ENCODE peak calls at places on chromosomes 12 and 14, in ten cellular contexts. One of them, this sample, is unnamed.

GRCh38 chr12:131828671-131829350 is 618 bp downstream of the MMP17 start:
- DNase-seq in smooth muscle cell of the brain vasculature: no peak
- DNase-seq in NCI-H2171 treated with DMSO at 0.1 percent for 48 hours: no peak
- DNase-seq in caudate nucleus: no peak
- DNase-seq in T-cell: no peak
- DNase-seq in activated T-cell treated with anti-CD3 and anti-CD28 coated beads for 1 hour: no peak
- DNase-seq in fibroblast of the conjunctiva: no peak
- DNase-seq in EL: no peak
- DNase-seq in left ventricle myocardium superior: peak; percentile 46
- DNase-seq in central memory CD4-positive, alpha-beta T cell: no peak
- DNase-seq in this sample: no peak

GRCh38 chr14:78927261-78927660 is 757.1 kb downstream of the NRXN3 start:
- DNase-seq in caudate nucleus: no peak
- DNase-seq in central memory CD4-positive, alpha-beta T cell: no peak
- DNase-seq in fibroblast of the conjunctiva: no peak
- DNase-seq in left ventricle myocardium superior: no peak
- DNase-seq in T-cell: no peak
- DNase-seq in EL: no peak
- DNase-seq in activated T-cell treated with anti-CD3 and anti-CD28 coated beads for 1 hour: no peak
- DNase-seq in NCI-H2171 treated with DMSO at 0.1 percent for 48 hours: no peak
- DNase-seq in smooth muscle cell of the brain vasculature: no peak
- DNase-seq in this sample: no peak

GRCh38 chr12:40436564-40436963 is 211.8 kb downstream of the LRRK2 start:
- DNase-seq in smooth muscle cell of the brain vasculature: no peak
- DNase-seq in activated T-cell treated with anti-CD3 and anti-CD28 coated beads for 1 hour: no peak
- DNase-seq in NCI-H2171 treated with DMSO at 0.1 percent for 48 hours: no peak
- DNase-seq in T-cell: no peak
- DNase-seq in fibroblast of the conjunctiva: no peak
- DNase-seq in EL: no peak
- DNase-seq in left ventricle myocardium superior: no peak
- DNase-seq in central memory CD4-positive, alpha-beta T cell: no peak
- DNase-seq in caudate nucleus: no peak
- DNase-seq in this sample: no peak

GRCh38 chr12:54950071-54950727 is 34.4 kb downstream of the TESPA1 start:
- DNase-seq in smooth muscle cell of the brain vasculature: no peak
- DNase-seq in fibroblast of the conjunctiva: no peak
- DNase-seq in T-cell: no peak
- DNase-seq in left ventricle myocardium superior: no peak
- DNase-seq in NCI-H2171 treated with DMSO at 0.1 percent for 48 hours: no peak
- DNase-seq in activated T-cell treated with anti-CD3 and anti-CD28 coated beads for 1 hour: no peak
- DNase-seq in EL: no peak
- DNase-seq in central memory CD4-positive, alpha-beta T cell: no peak
- DNase-seq in caudate nucleus: no peak
- DNase-seq in this sample: no peak

GRCh38 chr14:90791481-90791880 is 24.7 kb downstream of the TTC7B start:
- DNase-seq in NCI-H2171 treated with DMSO at 0.1 percent for 48 hours: no peak
- DNase-seq in central memory CD4-positive, alpha-beta T cell: no peak
- DNase-seq in left ventricle myocardium superior: no peak
- DNase-seq in T-cell: no peak
- DNase-seq in smooth muscle cell of the brain vasculature: no peak
- DNase-seq in EL: no peak
- DNase-seq in activated T-cell treated with anti-CD3 and anti-CD28 coated beads for 1 hour: no peak
- DNase-seq in fibroblast of the conjunctiva: no peak
- DNase-seq in caudate nucleus: no peak
- DNase-seq in this sample: no peak

GRCh38 chr12:89782807-89783206 is 74.2 kb upstream of the ATP2B1 start:
- DNase-seq in activated T-cell treated with anti-CD3 and anti-CD28 coated beads for 1 hour: no peak
- DNase-seq in central memory CD4-positive, alpha-beta T cell: no peak
- DNase-seq in left ventricle myocardium superior: no peak
- DNase-seq in caudate nucleus: no peak
- DNase-seq in T-cell: no peak
- DNase-seq in fibroblast of the conjunctiva: no peak
- DNase-seq in NCI-H2171 treated with DMSO at 0.1 percent for 48 hours: no peak
- DNase-seq in EL: no peak
- DNase-seq in smooth muscle cell of the brain vasculature: no peak
- DNase-seq in this sample: no peak

GRCh38 chr12:78407722-78408121 is 456.9 kb upstream of the SYT1 start:
- DNase-seq in fibroblast of the conjunctiva: no peak
- DNase-seq in EL: no peak
- DNase-seq in T-cell: no peak
- DNase-seq in smooth muscle cell of the brain vasculature: no peak
- DNase-seq in activated T-cell treated with anti-CD3 and anti-CD28 coated beads for 1 hour: no peak
- DNase-seq in caudate nucleus: no peak
- DNase-seq in left ventricle myocardium superior: no peak
- DNase-seq in central memory CD4-positive, alpha-beta T cell: no peak
- DNase-seq in NCI-H2171 treated with DMSO at 0.1 percent for 48 hours: no peak
- DNase-seq in this sample: no peak

GRCh38 chr14:47256968-47257367 is 418.4 kb downstream of the MDGA2 start:
- DNase-seq in EL: no peak
- DNase-seq in NCI-H2171 treated with DMSO at 0.1 percent for 48 hours: no peak
- DNase-seq in caudate nucleus: no peak
- DNase-seq in fibroblast of the conjunctiva: no peak
- DNase-seq in left ventricle myocardium superior: no peak
- DNase-seq in activated T-cell treated with anti-CD3 and anti-CD28 coated beads for 1 hour: no peak
- DNase-seq in central memory CD4-positive, alpha-beta T cell: no peak
- DNase-seq in smooth muscle cell of the brain vasculature: no peak
- DNase-seq in T-cell: no peak
- DNase-seq in this sample: no peak

GRCh38 chr14:54450535-54450934 is 9.4 kb upstream of the CNIH1 start:
- DNase-seq in activated T-cell treated with anti-CD3 and anti-CD28 coated beads for 1 hour: no peak
- DNase-seq in left ventricle myocardium superior: no peak
- DNase-seq in central memory CD4-positive, alpha-beta T cell: no peak
- DNase-seq in EL: peak; percentile 68
- DNase-seq in T-cell: no peak
- DNase-seq in caudate nucleus: no peak
- DNase-seq in NCI-H2171 treated with DMSO at 0.1 percent for 48 hours: no peak
- DNase-seq in fibroblast of the conjunctiva: peak; percentile 75
- DNase-seq in smooth muscle cell of the brain vasculature: no peak
- DNase-seq in this sample: no peak

GRCh38 chr12:67524861-67525499 is 123.6 kb upstream of the DYRK2 start:
- DNase-seq in T-cell: no peak
- DNase-seq in NCI-H2171 treated with DMSO at 0.1 percent for 48 hours: peak; percentile 25
- DNase-seq in fibroblast of the conjunctiva: no peak
- DNase-seq in left ventricle myocardium superior: peak; percentile 37
- DNase-seq in central memory CD4-positive, alpha-beta T cell: no peak
- DNase-seq in activated T-cell treated with anti-CD3 and anti-CD28 coated beads for 1 hour: no peak
- DNase-seq in EL: no peak
- DNase-seq in smooth muscle cell of the brain vasculature: no peak
- DNase-seq in caudate nucleus: no peak
- DNase-seq in this sample: no peak

GRCh38 chr14:88556581-88556980 is 1.8 kb upstream of the PTPN21 start:
- DNase-seq in left ventricle myocardium superior: no peak
- DNase-seq in central memory CD4-positive, alpha-beta T cell: no peak
- DNase-seq in caudate nucleus: no peak
- DNase-seq in EL: no peak
- DNase-seq in NCI-H2171 treated with DMSO at 0.1 percent for 48 hours: no peak
- DNase-seq in smooth muscle cell of the brain vasculature: no peak
- DNase-seq in T-cell: no peak
- DNase-seq in activated T-cell treated with anti-CD3 and anti-CD28 coated beads for 1 hour: no peak
- DNase-seq in fibroblast of the conjunctiva: no peak
- DNase-seq in this sample: no peak

GRCh38 chr12:88200029-88200428 is 57.9 kb downstream of the TMTC3 start:
- DNase-seq in T-cell: no peak
- DNase-seq in central memory CD4-positive, alpha-beta T cell: no peak
- DNase-seq in EL: no peak
- DNase-seq in left ventricle myocardium superior: no peak
- DNase-seq in fibroblast of the conjunctiva: no peak
- DNase-seq in caudate nucleus: no peak
- DNase-seq in smooth muscle cell of the brain vasculature: no peak
- DNase-seq in activated T-cell treated with anti-CD3 and anti-CD28 coated beads for 1 hour: no peak
- DNase-seq in NCI-H2171 treated with DMSO at 0.1 percent for 48 hours: no peak
- DNase-seq in this sample: no peak

GRCh38 chr14:85310491-85311272 is 219.3 kb upstream of the FLRT2 start:
- DNase-seq in NCI-H2171 treated with DMSO at 0.1 percent for 48 hours: no peak
- DNase-seq in fibroblast of the conjunctiva: no peak
- DNase-seq in activated T-cell treated with anti-CD3 and anti-CD28 coated beads for 1 hour: no peak
- DNase-seq in EL: no peak
- DNase-seq in caudate nucleus: no peak
- DNase-seq in left ventricle myocardium superior: no peak
- DNase-seq in T-cell: no peak
- DNase-seq in central memory CD4-positive, alpha-beta T cell: no peak
- DNase-seq in smooth muscle cell of the brain vasculature: no peak
- DNase-seq in this sample: no peak

GRCh38 chr14:75088566-75089373 is 19.3 kb downstream of the ZC2HC1C start:
- DNase-seq in caudate nucleus: no peak
- DNase-seq in EL: peak; percentile 60
- DNase-seq in activated T-cell treated with anti-CD3 and anti-CD28 coated beads for 1 hour: peak; percentile 24
- DNase-seq in left ventricle myocardium superior: no peak
- DNase-seq in smooth muscle cell of the brain vasculature: no peak
- DNase-seq in fibroblast of the conjunctiva: peak; percentile 51
- DNase-seq in NCI-H2171 treated with DMSO at 0.1 percent for 48 hours: peak; percentile 75
- DNase-seq in T-cell: no peak
- DNase-seq in central memory CD4-positive, alpha-beta T cell: peak; percentile 39
- DNase-seq in this sample: no peak

GRCh38 chr14:21476526-21476924 is 234 bp downstream of the RAB2B start:
- DNase-seq in T-cell: no peak
- DNase-seq in caudate nucleus: no peak
- DNase-seq in central memory CD4-positive, alpha-beta T cell: no peak
- DNase-seq in NCI-H2171 treated with DMSO at 0.1 percent for 48 hours: no peak
- DNase-seq in fibroblast of the conjunctiva: no peak
- DNase-seq in smooth muscle cell of the brain vasculature: no peak
- DNase-seq in EL: no peak
- DNase-seq in left ventricle myocardium superior: peak; percentile 90
- DNase-seq in activated T-cell treated with anti-CD3 and anti-CD28 coated beads for 1 hour: peak; percentile 82
- DNase-seq in this sample: peak; percentile 88

GRCh38 chr14:31057701-31058364 is 31.7 kb upstream of the STRN3 start:
- DNase-seq in fibroblast of the conjunctiva: no peak
- DNase-seq in central memory CD4-positive, alpha-beta T cell: no peak
- DNase-seq in NCI-H2171 treated with DMSO at 0.1 percent for 48 hours: peak; percentile 83
- DNase-seq in EL: no peak
- DNase-seq in T-cell: no peak
- DNase-seq in left ventricle myocardium superior: no peak
- DNase-seq in activated T-cell treated with anti-CD3 and anti-CD28 coated beads for 1 hour: no peak
- DNase-seq in smooth muscle cell of the brain vasculature: no peak
- DNase-seq in caudate nucleus: no peak
- DNase-seq in this sample: no peak

GRCh38 chr14:100193417-100194357 is 34.2 kb upstream of the DEGS2 start:
- DNase-seq in left ventricle myocardium superior: no peak
- DNase-seq in central memory CD4-positive, alpha-beta T cell: no peak
- DNase-seq in activated T-cell treated with anti-CD3 and anti-CD28 coated beads for 1 hour: no peak
- DNase-seq in fibroblast of the conjunctiva: no peak
- DNase-seq in T-cell: no peak
- DNase-seq in caudate nucleus: no peak
- DNase-seq in NCI-H2171 treated with DMSO at 0.1 percent for 48 hours: no peak
- DNase-seq in EL: no peak
- DNase-seq in smooth muscle cell of the brain vasculature: no peak
- DNase-seq in this sample: no peak

GRCh38 chr12:38279756-38280155 is 36.8 kb upstream of the ALG10B start:
- DNase-seq in left ventricle myocardium superior: no peak
- DNase-seq in EL: no peak
- DNase-seq in activated T-cell treated with anti-CD3 and anti-CD28 coated beads for 1 hour: no peak
- DNase-seq in T-cell: no peak
- DNase-seq in caudate nucleus: no peak
- DNase-seq in smooth muscle cell of the brain vasculature: no peak
- DNase-seq in NCI-H2171 treated with DMSO at 0.1 percent for 48 hours: no peak
- DNase-seq in fibroblast of the conjunctiva: no peak
- DNase-seq in central memory CD4-positive, alpha-beta T cell: no peak
- DNase-seq in this sample: no peak

GRCh38 chr14:33589334-33589733 is 361.5 kb downstream of the EGLN3 start:
- DNase-seq in fibroblast of the conjunctiva: peak; percentile 65
- DNase-seq in central memory CD4-positive, alpha-beta T cell: no peak
- DNase-seq in activated T-cell treated with anti-CD3 and anti-CD28 coated beads for 1 hour: no peak
- DNase-seq in smooth muscle cell of the brain vasculature: no peak
- DNase-seq in caudate nucleus: no peak
- DNase-seq in EL: peak; percentile 79
- DNase-seq in left ventricle myocardium superior: no peak
- DNase-seq in NCI-H2171 treated with DMSO at 0.1 percent for 48 hours: no peak
- DNase-seq in T-cell: no peak
- DNase-seq in this sample: no peak

GRCh38 chr14:75041613-75042012 is 9.7 kb downstream of the MLH3 start:
- DNase-seq in T-cell: no peak
- DNase-seq in smooth muscle cell of the brain vasculature: no peak
- DNase-seq in left ventricle myocardium superior: no peak
- DNase-seq in activated T-cell treated with anti-CD3 and anti-CD28 coated beads for 1 hour: no peak
- DNase-seq in NCI-H2171 treated with DMSO at 0.1 percent for 48 hours: no peak
- DNase-seq in central memory CD4-positive, alpha-beta T cell: no peak
- DNase-seq in EL: no peak
- DNase-seq in fibroblast of the conjunctiva: no peak
- DNase-seq in caudate nucleus: no peak
- DNase-seq in this sample: no peak

GRCh38 chr14:94368956-94369355 is 19.4 kb downstream of the SERPINA1 start:
- DNase-seq in EL: no peak
- DNase-seq in caudate nucleus: no peak
- DNase-seq in central memory CD4-positive, alpha-beta T cell: no peak
- DNase-seq in T-cell: no peak
- DNase-seq in fibroblast of the conjunctiva: no peak
- DNase-seq in left ventricle myocardium superior: no peak
- DNase-seq in activated T-cell treated with anti-CD3 and anti-CD28 coated beads for 1 hour: no peak
- DNase-seq in NCI-H2171 treated with DMSO at 0.1 percent for 48 hours: no peak
- DNase-seq in smooth muscle cell of the brain vasculature: no peak
- DNase-seq in this sample: no peak

GRCh38 chr12:22029991-22030390 is 16.0 kb upstream of the CMAS start:
- DNase-seq in fibroblast of the conjunctiva: no peak
- DNase-seq in smooth muscle cell of the brain vasculature: no peak
- DNase-seq in left ventricle myocardium superior: no peak
- DNase-seq in central memory CD4-positive, alpha-beta T cell: no peak
- DNase-seq in NCI-H2171 treated with DMSO at 0.1 percent for 48 hours: no peak
- DNase-seq in caudate nucleus: no peak
- DNase-seq in EL: no peak
- DNase-seq in activated T-cell treated with anti-CD3 and anti-CD28 coated beads for 1 hour: no peak
- DNase-seq in T-cell: no peak
- DNase-seq in this sample: no peak